ENCODE peak calls at places on chromosomes 5 and 9, in nine cellular contexts. P is GM19239; M is left ventricle myocardium superior; X is activated T-cell treated with anti-CD3 and anti-CD28 coated beads, Interleukin-2, amount 50 U/mL, for 72 hours; I is left colon; E is fibroblast of the conjunctiva; B is GM23338; W is GM12891; H is T47D. J is an unnamed sample.

GRCh38 chr5:88544616-88545150 is 276.0 kb upstream of the TMEM161B start:
- DNase-seq in M (no peak), X (no peak), P (no peak), W (no peak), E (no peak), H (no peak), B (no peak), I (no peak), J (no peak)

GRCh38 chr5:164355267-164355830 is 849.9 kb downstream of the MAT2B start:
- DNase-seq in I (no peak), E (no peak), W (no peak), M (no peak), H (no peak), X (no peak), B (no peak), P (no peak), J (no peak)

GRCh38 chr9:83307051-83307724 is 231.0 kb downstream of the FRMD3 start:
- DNase-seq in P (no peak), M (no peak), H (no peak), B (no peak), W (no peak), I (no peak), E (peak), X (no peak), J (no peak)

GRCh38 chr5:149018909-149019443 is 43.9 kb downstream of the SH3TC2 start:
- DNase-seq in X (no peak), M (no peak), B (no peak), P (no peak), H (no peak), I (no peak), W (no peak), E (peak), J (no peak)

GRCh38 chr5:144478532-144478931 is 307.9 kb downstream of the KCTD16 start:
- DNase-seq in P (no peak), B (no peak), I (no peak), W (no peak), E (no peak), X (no peak), H (no peak), M (no peak), J (no peak)

GRCh38 chr5:135444360-135444759 is 2.8 kb downstream of the DCANP1 start:
- DNase-seq in H (no peak), I (no peak), X (no peak), P (no peak), M (no peak), W (no peak), E (no peak), B (no peak), J (no peak)

GRCh38 chr5:168012006-168012405 is 279.4 kb upstream of the WWC1 start:
- DNase-seq in M (no peak), B (no peak), W (no peak), H (no peak), P (no peak), E (no peak), X (no peak), I (no peak), J (no peak)

GRCh38 chr9:133677126-133678010 is 41.2 kb downstream of the DBH start:
- DNase-seq in M (peak), E (no peak), B (no peak), P (no peak), W (no peak), X (peak), I (no peak), H (no peak), J (peak)

GRCh38 chr5:45279109-45279508 is 417.1 kb downstream of the HCN1 start:
- DNase-seq in X (no peak), P (no peak), B (peak), W (no peak), M (no peak), E (no peak), I (no peak), H (no peak), J (no peak)

GRCh38 chr5:22521521-22521920 is 331.6 kb downstream of the CDH12 start:
- DNase-seq in H (no peak), I (no peak), E (no peak), P (no peak), M (no peak), W (no peak), B (no peak), X (no peak), J (no peak)

GRCh38 chr5:155729684-155730059 is 597.3 kb upstream of the SGCD start:
- DNase-seq in B (peak), W (no peak), P (no peak), M (peak), E (no peak), X (no peak), H (peak), I (peak), J (no peak)

GRCh38 chr5:133244242-133244641 is 192.4 kb downstream of the HSPA4 start:
- DNase-seq in W (no peak), E (no peak), P (peak), H (no peak), X (peak), M (no peak), I (no peak), B (no peak), J (no peak)

GRCh38 chr5:31193591-31194457 is at the start of gene CDH6:
- DNase-seq in W (no peak), M (peak), X (no peak), H (peak), I (peak), B (peak), P (no peak), E (no peak), J (no peak)

GRCh38 chr5:165157209-165157608 is 1651.8 kb downstream of the MAT2B start:
- DNase-seq in H (no peak), I (no peak), W (no peak), M (no peak), P (no peak), X (no peak), B (no peak), E (no peak), J (no peak)

GRCh38 chr9:20579544-20580309 is 42.6 kb downstream of the MLLT3 start:
- DNase-seq in M (no peak), P (no peak), H (no peak), X (no peak), B (no peak), E (no peak), I (no peak), W (no peak), J (no peak)

GRCh38 chr9:137298983-137299521 is 3.0 kb downstream of the NRARP start:
- DNase-seq in M (peak), B (peak), I (peak), X (no peak), E (no peak), H (peak), W (no peak), P (no peak), J (no peak)

GRCh38 chr9:88950341-88951141 is 40.7 kb upstream of the S1PR3 start:
- DNase-seq in B (no peak), P (no peak), W (no peak), E (peak), M (no peak), I (no peak), H (no peak), X (no peak), J (no peak)

GRCh38 chr5:33558489-33558888 is 117.7 kb downstream of the TARS1 start:
- DNase-seq in I (no peak), M (no peak), B (no peak), E (no peak), W (no peak), X (no peak), H (no peak), P (no peak), J (no peak)

GRCh38 chr9:26975728-26976707 is 19.8 kb downstream of the IFT74 start:
- DNase-seq in M (no peak), E (peak), I (peak), X (no peak), W (no peak), P (no peak), B (peak), H (peak), J (no peak)

GRCh38 chr9:16267336-16268036 is 603.0 kb downstream of the BNC2 start:
- DNase-seq in W (no peak), I (peak), B (no peak), P (no peak), M (no peak), X (no peak), H (no peak), E (peak), J (peak)

GRCh38 chr5:179863449-179864085 is 5.0 kb upstream of the MRNIP start:
- DNase-seq in M (peak), B (no peak), P (no peak), W (no peak), X (no peak), H (no peak), E (no peak), I (no peak), J (no peak)

GRCh38 chr9:22008662-22009562 is at the start of gene CDKN2B:
- DNase-seq in I (peak), H (peak), B (peak), E (peak), W (peak), M (peak), X (peak), P (peak), J (peak)

GRCh38 chr9:124353166-124353768 is 62.0 kb downstream of the PSMB7 start:
- DNase-seq in I (no peak), M (no peak), X (no peak), B (no peak), E (no peak), H (no peak), P (no peak), W (no peak), J (no peak)

GRCh38 chr5:100406640-100407039 is 128.5 kb upstream of the FAM174A start:
- DNase-seq in M (no peak), H (no peak), E (no peak), B (no peak), P (no peak), W (no peak), I (no peak), X (no peak), J (no peak)

GRCh38 chr9:117665601-117666377 is 38.4 kb upstream of the TLR4 start:
- DNase-seq in I (no peak), E (no peak), W (no peak), M (no peak), P (no peak), H (no peak), X (no peak), B (no peak), J (no peak)

GRCh38 chr5:54529565-54529964 is 12.0 kb downstream of the SNX18 start:
- DNase-seq in X (no peak), H (no peak), P (no peak), B (no peak), I (no peak), W (no peak), E (no peak), M (no peak), J (no peak)

GRCh38 chr5:54443264-54443663 is 12.2 kb upstream of the HSPB3 start:
- DNase-seq in P (peak), M (no peak), I (no peak), X (no peak), B (peak), E (peak), W (peak), H (no peak), J (no peak)

GRCh38 chr5:59709346-59709821 is 184.1 kb downstream of the PDE4D start:
- DNase-seq in I (no peak), W (no peak), X (no peak), B (peak), P (no peak), M (no peak), H (peak), E (no peak), J (no peak)

GRCh38 chr9:20512106-20512505 is 110.2 kb downstream of the MLLT3 start:
- DNase-seq in H (no peak), X (no peak), W (no peak), P (no peak), I (no peak), M (no peak), E (peak), B (no peak), J (no peak)

GRCh38 chr9:35042081-35042604 is 30.3 kb downstream of the VCP start:
- DNase-seq in P (no peak), H (no peak), X (no peak), E (no peak), W (no peak), B (no peak), M (no peak), I (no peak), J (no peak)

GRCh38 chr5:80964919-80965318 is 4.8 kb downstream of the RASGRF2 start:
- DNase-seq in H (no peak), I (no peak), E (no peak), B (no peak), W (no peak), M (no peak), P (no peak), X (no peak), J (no peak)

GRCh38 chr9:116491659-116492058 is 195.4 kb upstream of the TRIM32 start:
- DNase-seq in H (peak), W (no peak), E (no peak), P (no peak), B (no peak), I (no peak), X (no peak), M (no peak), J (no peak)

GRCh38 chr9:130630506-130631330 is 33.7 kb upstream of the PRDM12 start:
- DNase-seq in P (no peak), M (peak), H (no peak), X (no peak), E (no peak), B (no peak), W (no peak), I (no peak), J (no peak)

GRCh38 chr5:53253421-53253871 is 143.9 kb upstream of the MOCS2 start:
- DNase-seq in I (no peak), H (peak), X (no peak), W (no peak), P (no peak), B (no peak), M (no peak), E (no peak), J (no peak)